ENCODE peak calls at places on chromosomes 12 and 14, in five cellular contexts. V is fibroblast of lung, Q is heart left ventricle, C is cardiac muscle cell, P is keratinocyte. Y is an unnamed sample.
A peak's percentile ranks its signal among the peaks of the same experiment; 100 is the strongest.

GRCh38 chr12:123726244-123726643 is 14.1 kb downstream of the ATP6V0A2 start:
- DNase-seq in V (no peak), Q (no peak), C (no peak), P (no peak), Y (no peak)

GRCh38 chr12:123474493-123475255 is 16.7 kb downstream of the SNRNP35 start:
- DNase-seq in V (no peak), Q (peak; percentile 40), C (no peak), P (no peak), Y (peak; percentile 64)

GRCh38 chr14:94451091-94451751 is 1.4 kb downstream of the SERPINA11 start:
- DNase-seq in V (no peak), Q (no peak), C (no peak), P (no peak), Y (no peak)

GRCh38 chr12:1918081-1918874 is at the start of gene CACNA2D4:
- DNase-seq in V (no peak), Q (no peak), C (no peak), P (no peak), Y (peak; percentile 52)

GRCh38 chr12:78146365-78146772 is 315.7 kb downstream of the NAV3 start:
- DNase-seq in V (peak; percentile 74), Q (no peak), C (peak; percentile 62), P (no peak), Y (no peak)

GRCh38 chr12:123602651-123603195 is 824 bp downstream of the DDX55 start:
- DNase-seq in V (no peak), Q (no peak), C (peak; percentile 29), P (no peak), Y (no peak)

GRCh38 chr12:42017036-42017435 is 127.6 kb downstream of the GXYLT1 start:
- DNase-seq in V (no peak), Q (no peak), C (no peak), P (no peak), Y (no peak)

GRCh38 chr14:99260652-99261551 is 11.1 kb downstream of the BCL11B start:
- DNase-seq in V (no peak), Q (no peak), C (no peak), P (no peak), Y (no peak)

GRCh38 chr12:55720894-55721444 is 776 bp downstream of the RDH5 start:
- DNase-seq in V (peak; percentile 93), Q (peak; percentile 69), C (peak; percentile 91), P (peak; percentile 77), Y (peak; percentile 85)

GRCh38 chr12:85310025-85310424 is 30.0 kb downstream of the ALX1 start:
- DNase-seq in V (no peak), Q (no peak), C (no peak), P (no peak), Y (no peak)

GRCh38 chr14:35333797-35334743 is 41.9 kb downstream of the PSMA6 start:
- DNase-seq in V (no peak), Q (no peak), C (no peak), P (no peak), Y (no peak)
- H3K4me1 ChIP-seq in V (peaks cover 22% of the 10 kb centered on the region), Q (peaks cover 36% of the 10 kb centered on the region), C (peaks cover 26% of the 10 kb centered on the region), P (peaks cover 62% of the 10 kb centered on the region), Y (peaks cover 17% of the 10 kb centered on the region)

GRCh38 chr12:30825341-30825740 is 70.6 kb upstream of the CAPRIN2 start:
- DNase-seq in V (no peak), Q (no peak), C (no peak), P (no peak), Y (no peak)

GRCh38 chr12:30823140-30823669 is 68.5 kb upstream of the CAPRIN2 start:
- DNase-seq in V (no peak), Q (peak; percentile 37), C (peak; percentile 61), P (no peak), Y (peak; percentile 35)

GRCh38 chr12:30822385-30823139 is 67.8 kb upstream of the CAPRIN2 start:
- DNase-seq in V (peak; percentile 50), Q (peak; percentile 78), C (peak; percentile 75), P (no peak), Y (peak; percentile 91)

GRCh38 chr12:30824311-30824710 is 69.6 kb upstream of the CAPRIN2 start:
- DNase-seq in V (no peak), Q (no peak), C (no peak), P (no peak), Y (no peak)

GRCh38 chr12:30823764-30824163 is 69.0 kb upstream of the CAPRIN2 start:
- DNase-seq in V (no peak), Q (no peak), C (no peak), P (no peak), Y (no peak)
- H3K27ac ChIP-seq in V (no peak overlapping the region), Q (no peak overlapping the region), C (no peak overlapping the region), P (no peak overlapping the region), Y (no peak overlapping the region)

GRCh38 chr12:39352470-39352869 is 90.5 kb downstream of the KIF21A start:
- DNase-seq in V (no peak), Q (no peak), C (no peak), P (no peak), Y (no peak)
- H3K4me3 ChIP-seq in V (no peak overlapping the region), Q (no peak overlapping the region), C (no peak overlapping the region), P (no peak overlapping the region), Y (no peak overlapping the region)

GRCh38 chr12:27015730-27016076 is 1.5 kb upstream of the TM7SF3 start:
- DNase-seq in V (peak; percentile 73), Q (no peak), C (peak; percentile 63), P (no peak), Y (no peak)

GRCh38 chr12:27014085-27014858 is at the start of gene TM7SF3:
- DNase-seq in V (peak; percentile 86), Q (peak; percentile 94), C (peak; percentile 95), P (peak; percentile 46), Y (peak; percentile 98)

GRCh38 chr12:27012982-27013255 is 1.3 kb downstream of the TM7SF3 start:
- DNase-seq in V (no peak), Q (no peak), C (no peak), P (no peak), Y (no peak)

GRCh38 chr12:27013606-27014084 is 539 bp downstream of the TM7SF3 start:
- DNase-seq in V (peak; percentile 48), Q (no peak), C (peak; percentile 45), P (no peak), Y (no peak)

GRCh38 chr12:27014859-27015729 is 910 bp upstream of the TM7SF3 start:
- DNase-seq in V (no peak), Q (no peak), C (no peak), P (no peak), Y (no peak)
- H3K4me1 ChIP-seq in V (no peaks in the 10 kb centered on the region), Q (no peaks in the 10 kb centered on the region), C (peaks cover 16% of the 10 kb centered on the region), P (peaks cover 37% of the 10 kb centered on the region), Y (no peaks in the 10 kb centered on the region)

DNA sequence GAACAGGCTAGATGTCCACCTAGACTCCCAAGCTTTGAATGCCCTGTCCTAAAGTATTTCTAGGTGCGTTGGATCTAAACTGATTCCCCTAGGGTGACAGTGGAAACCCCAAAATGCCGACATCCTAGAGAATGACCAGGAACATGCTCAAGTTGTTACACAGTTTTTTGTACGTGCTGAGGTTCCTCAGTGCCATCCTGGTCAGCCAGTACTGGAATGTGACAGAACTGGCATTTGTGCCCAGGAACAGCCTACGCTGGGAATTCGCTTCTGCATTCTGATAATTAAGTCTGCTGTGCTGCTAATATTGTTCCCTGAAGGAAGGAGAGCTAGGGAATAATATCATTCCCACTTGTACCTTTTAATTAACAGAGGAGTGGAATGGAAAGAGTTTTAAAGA is 40.3 kb downstream of the BORCS5 start:
- DNase-seq in V (no peak), Q (no peak), C (no peak), P (no peak), Y (no peak)
- H3K27ac ChIP-seq in V (no peak overlapping the region), Q (peak overlapping the region; percentile 59), C (no peak overlapping the region), P (no peak overlapping the region), Y (no peak overlapping the region)

Y was measured in right cardiac atrium.